ENCODE peak calls at places on chromosomes 12 and 14, in five cellular contexts. O is NCI-H2171; B is occipital lobe; E is DMS79; P is stimulated activated CD4-positive, alpha-beta T cell treated with anti-CD3 and anti-CD28 coated beads, Interleukin-1b, Interleukin-23, amount 100 ng/mL, for 1 hour. A is an unnamed sample.

GRCh38 chr14:61695695-61696527 is 598 bp downstream of the HIF1A start:
- DNase-seq in B (peak), E (peak), P (no peak), O (peak), A (peak)

GRCh38 chr12:57131896-57132744 is 3.8 kb downstream of the LRP1 start:
- DNase-seq in P (no peak), E (no peak), O (no peak), B (no peak), A (no peak)

GRCh38 chr14:52443506-52443905 is 108.8 kb downstream of the TXNDC16 start:
- DNase-seq in P (no peak), O (no peak), B (no peak), E (no peak), A (no peak)

GRCh38 chr14:104335611-104336010 is 197.2 kb downstream of the KIF26A start:
- DNase-seq in O (no peak), B (no peak), E (no peak), P (no peak), A (no peak)

GRCh38 chr12:31118347-31118830 is 44.7 kb downstream of the DDX11 start:
- DNase-seq in E (peak), B (no peak), O (peak), P (no peak), A (no peak)

GRCh38 chr14:99518441-99519346 is 37.5 kb downstream of the CCNK start:
- DNase-seq in B (no peak), E (peak), P (peak), O (peak), A (peak)

GRCh38 chr12:42091769-42092168 is 52.9 kb downstream of the GXYLT1 start:
- DNase-seq in P (no peak), B (no peak), E (no peak), O (no peak), A (no peak)

GRCh38 chr14:105974902-105975301 is 448.5 kb downstream of the TMEM121 start:
- DNase-seq in E (no peak), P (peak), B (no peak), O (no peak), A (no peak)

GRCh38 chr12:2324375-2324774 is 271.6 kb downstream of the CACNA1C start:
- DNase-seq in B (peak), P (no peak), O (peak), E (peak), A (no peak)

GRCh38 chr14:89399594-89400068 is 17.4 kb downstream of the FOXN3 start:
- DNase-seq in B (peak), E (peak), O (peak), P (no peak), A (no peak)

GRCh38 chr12:84912191-84913142 is at the start of gene SLC6A15:
- DNase-seq in O (peak), B (peak), P (no peak), E (no peak), A (peak)

GRCh38 chr12:31896514-31897039 is 62.6 kb upstream of the RESF1 start:
- DNase-seq in P (peak), O (no peak), E (no peak), B (no peak), A (no peak)

GRCh38 chr12:108060910-108061309 is 68.2 kb upstream of the WSCD2 start:
- DNase-seq in P (no peak), O (no peak), E (no peak), B (no peak), A (no peak)

GRCh38 chr14:49249022-49249421 is 337.2 kb downstream of the RPS29 start:
- DNase-seq in B (no peak), O (no peak), P (no peak), E (no peak), A (no peak)

GRCh38 chr12:38771871-38772270 is 133.5 kb downstream of the CPNE8 start:
- DNase-seq in B (no peak), E (no peak), P (no peak), O (no peak), A (no peak)

GRCh38 chr14:71621276-71621675 is 311.0 kb upstream of the RGS6 start:
- DNase-seq in E (no peak), O (no peak), P (no peak), B (no peak), A (no peak)

GRCh38 chr12:45580570-45580969 is 148.9 kb upstream of the ARID2 start:
- DNase-seq in P (no peak), E (no peak), B (no peak), O (no peak), A (no peak)

A was measured in amygdala.